ENCODE peak calls at places on chromosomes 2 and 18, in seven cellular contexts. M is IMR-90, O is prostate gland, T is tibial nerve, C is K562, B is A549, X is transverse colon. U is an unnamed sample. For H3K9me3, the result is how much of the 10 kb centered on the place peaks cover.

GRCh38 chr18:10231220-10231619 is 223.2 kb upstream of the APCDD1 start:
- DNase-seq in B (no peak), C (no peak), X (no peak), M (no peak), O (no peak), T (no peak), U (no peak)

GRCh38 chr18:70453058-70453775 is 164.4 kb downstream of the SOCS6 start:
- DNase-seq in M (peak), C (no peak), T (no peak), X (no peak), O (no peak), B (no peak), U (no peak)

GRCh38 chr18:10727477-10727876 is 201.7 kb downstream of the NAPG start:
- DNase-seq in T (no peak), O (no peak), B (no peak), X (no peak), M (peak), C (no peak), U (no peak)

GRCh38 chr2:11477994-11478393 is 12.0 kb upstream of the E2F6 start:
- DNase-seq in C (peak), X (peak), B (peak), T (peak), M (peak), O (peak), U (peak)

GRCh38 chr2:69605332-69605731 is 38.2 kb downstream of the AAK1 start:
- DNase-seq in B (no peak), X (no peak), T (no peak), M (no peak), O (no peak), C (no peak), U (no peak)

GRCh38 chr2:20771296-20771695 is 51.6 kb downstream of the LDAH start:
- DNase-seq in O (no peak), X (no peak), B (no peak), M (no peak), T (no peak), C (no peak), U (no peak)

GRCh38 chr2:75311993-75312392 is 112.7 kb upstream of the TACR1 start:
- DNase-seq in X (peak), T (no peak), O (no peak), M (no peak), C (peak), B (peak), U (no peak)

GRCh38 chr2:96642564-96643350 is at the start of gene FER1L5:
- DNase-seq in O (peak), B (no peak), X (no peak), T (no peak), C (no peak), M (peak), U (peak)

GRCh38 chr18:26656401-26656943 is 108.1 kb upstream of the KCTD1 start:
- DNase-seq in C (no peak), M (no peak), T (no peak), B (no peak), X (no peak), O (no peak), U (no peak)

GRCh38 chr18:80194874-80195570 is 52.3 kb downstream of the PARD6G start:
- DNase-seq in B (no peak), M (no peak), T (no peak), C (no peak), X (no peak), O (no peak), U (no peak)

GRCh38 chr2:230944123-230944653 is 19.1 kb upstream of the GPR55 start:
- DNase-seq in B (no peak), X (no peak), T (no peak), M (no peak), O (no peak), C (no peak), U (no peak)

GRCh38 chr2:171400395-171400794 is 33.4 kb downstream of the METTL8 start:
- DNase-seq in O (no peak), B (no peak), C (no peak), X (no peak), M (no peak), T (no peak), U (no peak)

GRCh38 chr2:56208380-56208779 is 24.6 kb downstream of the CCDC85A start:
- DNase-seq in M (no peak), C (no peak), O (no peak), X (no peak), T (no peak), B (no peak), U (no peak)

GRCh38 chr2:19744456-19744855 is 157.3 kb downstream of the TTC32 start:
- DNase-seq in M (no peak), B (no peak), T (no peak), O (no peak), X (no peak), C (no peak), U (peak)

GRCh38 chr2:219368690-219369108 is 19.0 kb downstream of the DNPEP start:
- DNase-seq in M (peak), B (peak), T (no peak), C (no peak), X (no peak), O (peak), U (no peak)

GRCh38 chr2:202671317-202672035 is 36.7 kb downstream of the FAM117B start:
- DNase-seq in M (no peak), C (no peak), X (no peak), T (no peak), O (no peak), B (no peak), U (no peak)

GRCh38 chr2:5290911-5291546 is 401.2 kb upstream of the SOX11 start:
- DNase-seq in B (no peak), T (no peak), X (no peak), M (no peak), O (no peak), C (no peak), U (no peak)

GRCh38 chr2:5287558-5288334 is 404.4 kb upstream of the SOX11 start:
- DNase-seq in X (no peak), M (no peak), C (no peak), T (no peak), B (no peak), O (no peak), U (no peak)

GRCh38 chr2:5286370-5286769 is 405.8 kb upstream of the SOX11 start:
- DNase-seq in C (no peak), T (no peak), X (no peak), M (no peak), O (no peak), B (no peak), U (no peak)

GRCh38 chr2:5285891-5286290 is 406.3 kb upstream of the SOX11 start:
- DNase-seq in X (no peak), O (no peak), C (no peak), B (no peak), M (no peak), T (no peak), U (no peak)
- H3K9me3 ChIP-seq in X (under half), O (under half), C (under half), B (under half), M (under half), T (under half), U (under half)

DNA sequence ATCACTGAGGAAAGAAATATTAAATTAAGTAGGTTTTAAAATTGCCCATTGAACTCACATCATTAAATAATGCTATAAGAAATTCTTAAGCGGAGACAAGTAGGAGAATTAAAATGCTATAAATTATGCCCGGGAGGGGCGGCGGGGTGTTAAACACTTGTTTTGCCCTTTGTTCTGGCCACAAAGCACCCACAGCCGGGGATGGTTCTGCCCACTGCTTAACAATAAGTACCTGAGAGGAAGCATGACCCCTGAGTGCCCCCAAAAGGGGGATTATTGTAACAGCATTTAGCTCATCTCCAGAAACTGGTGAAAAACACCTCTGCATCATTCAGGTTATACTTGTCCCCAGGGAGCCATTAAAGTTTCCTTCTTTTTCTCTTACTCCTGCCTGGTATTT is 332.7 kb upstream of the POU3F3 start:
- DNase-seq in T (no peak), X (no peak), M (no peak), B (no peak), C (no peak), O (no peak), U (no peak)
- TF ChIP-seq CTCF in T (no peak), X (no peak), M (no peak), B (no peak), C (no peak), O (no peak), U (no peak)

GRCh38 chr2:233085037-233085838 is 25.1 kb downstream of the INPP5D start:
- DNase-seq in B (no peak), C (no peak), M (no peak), T (no peak), X (no peak), O (no peak), U (no peak)

GRCh38 chr2:233083782-233084181 is 23.6 kb downstream of the INPP5D start:
- DNase-seq in X (no peak), B (no peak), M (no peak), C (no peak), T (no peak), O (no peak), U (no peak)

GRCh38 chr2:233085839-233086150 is 25.7 kb downstream of the INPP5D start:
- DNase-seq in T (no peak), C (no peak), O (no peak), X (no peak), B (no peak), M (no peak), U (no peak)

GRCh38 chr2:233082934-233083755 is 23.0 kb downstream of the INPP5D start:
- DNase-seq in C (no peak), B (no peak), M (no peak), T (no peak), O (no peak), X (no peak), U (no peak)

GRCh38 chr2:233084488-233084887 is 24.3 kb downstream of the INPP5D start:
- DNase-seq in B (no peak), C (no peak), X (peak), O (peak), M (no peak), T (peak), U (peak)
- TF ChIP-seq POLR2A in B (no peak), C (no peak), X (no peak), O (no peak), M (no peak), T (peak), U (no peak)

GRCh38 chr2:157497603-157498314 is 53.9 kb upstream of the CYTIP start:
- DNase-seq in M (peak), B (peak), T (no peak), O (no peak), C (peak), X (no peak), U (no peak)
- H3K9me3 ChIP-seq in M (under half), B (under half), T (under half), O (under half), C (under half), X (under half), U (under half)

GRCh38 chr18:47881042-47881441 is 49.4 kb downstream of the SMAD2 start:
- DNase-seq in T (no peak), B (no peak), C (no peak), M (no peak), O (no peak), X (no peak), U (no peak)

GRCh38 chr18:47882641-47883040 is 47.8 kb downstream of the SMAD2 start:
- DNase-seq in X (no peak), O (no peak), B (no peak), C (no peak), M (peak), T (no peak), U (no peak)

GRCh38 chr18:47881752-47882455 is 48.6 kb downstream of the SMAD2 start:
- DNase-seq in X (no peak), M (peak), T (no peak), C (no peak), O (no peak), B (peak), U (no peak)

GRCh38 chr18:47888156-47888555 is 42.3 kb downstream of the SMAD2 start:
- DNase-seq in O (no peak), B (no peak), C (no peak), M (no peak), T (no peak), X (no peak), U (no peak)

GRCh38 chr18:47883771-47884413 is 46.6 kb downstream of the SMAD2 start:
- DNase-seq in T (no peak), C (no peak), M (peak), B (no peak), X (no peak), O (no peak), U (no peak)
- TF ChIP-seq CTCF in T (no peak), C (no peak), M (no peak), B (no peak), X (no peak), O (no peak), U (no peak)

GRCh38 chr2:1680222-1681016 is 63.9 kb downstream of the PXDN start:
- DNase-seq in T (no peak), X (no peak), B (no peak), C (no peak), O (no peak), M (no peak), U (no peak)

GRCh38 chr2:1677833-1678165 is 66.5 kb downstream of the PXDN start:
- DNase-seq in T (no peak), C (no peak), M (no peak), O (no peak), X (no peak), B (no peak), U (no peak)

GRCh38 chr2:1676091-1676912 is 68.0 kb downstream of the PXDN start:
- DNase-seq in M (no peak), O (no peak), C (no peak), X (no peak), T (no peak), B (no peak), U (no peak)

GRCh38 chr2:1676913-1677832 is 67.1 kb downstream of the PXDN start:
- DNase-seq in X (no peak), B (no peak), M (no peak), C (no peak), O (no peak), T (no peak), U (no peak)

DNA sequence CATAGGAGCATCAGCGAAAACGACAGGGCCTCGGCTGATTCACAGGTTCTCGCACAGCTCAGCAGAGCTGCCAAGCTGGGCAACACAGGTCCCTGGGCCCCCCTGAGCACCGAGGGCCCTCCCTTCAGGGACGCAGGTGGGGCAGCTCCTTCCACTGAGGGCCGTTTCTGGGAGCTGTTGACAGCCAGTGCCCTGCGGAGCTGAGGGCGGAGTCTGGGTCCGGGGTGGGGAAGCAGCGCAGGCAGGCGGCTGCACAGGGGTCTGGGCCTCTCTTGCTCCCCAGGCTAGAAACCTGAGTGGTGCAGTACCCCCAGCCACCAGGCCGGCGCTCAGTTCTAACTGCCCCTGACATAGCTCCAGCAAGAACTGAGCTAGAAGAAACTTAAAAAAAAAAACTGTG is 65.7 kb downstream of the PXDN start:
- DNase-seq in M (no peak), C (no peak), B (no peak), T (no peak), O (no peak), X (no peak), U (no peak)
- TF ChIP-seq POLR2A in M (no peak), C (no peak), B (no peak), T (no peak), O (no peak), X (no peak), U (no peak)

DNA sequence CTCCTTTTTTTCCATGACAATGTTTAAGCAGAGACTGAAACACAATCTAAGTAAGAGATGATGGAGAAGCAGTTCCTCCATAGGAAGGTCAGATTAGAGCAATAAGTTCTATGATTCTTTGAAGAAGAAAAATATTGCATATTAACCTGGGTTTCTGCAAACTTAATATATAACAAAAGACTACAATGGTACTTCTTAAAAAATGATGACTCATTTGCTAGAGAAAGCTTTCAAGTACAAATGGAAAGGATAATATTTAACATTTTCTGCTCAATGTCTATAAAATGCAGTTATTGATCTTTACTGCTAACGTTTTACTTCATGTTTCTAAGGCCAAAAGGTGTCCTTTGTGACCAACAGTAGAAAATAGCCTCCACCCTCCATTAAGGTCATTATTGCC is 158.6 kb downstream of the DOCK10 start:
- DNase-seq in M (no peak), O (no peak), T (no peak), X (no peak), B (no peak), C (no peak), U (no peak)
- H3K9me3 ChIP-seq in M (under half), O (under half), T (under half), X (under half), B (under half), C (under half), U (under half)